ENCODE peak calls at places on chromosomes 1 and 21, in six cellular contexts. F, K, J, O, D and T are unnamed samples.

GRCh38 chr1:226466301-226466700 is 58.4 kb upstream of the PARP1 start:
- DNase-seq in D (no peak), O (no peak), F (no peak), J (peak), K (no peak), T (no peak)

GRCh38 chr1:47578026-47578861 is 140.4 kb downstream of the FOXD2 start:
- DNase-seq in J (no peak), O (no peak), F (no peak), D (no peak), K (peak), T (no peak)

GRCh38 chr1:211925016-211925415 is 94.5 kb upstream of the LPGAT1 start:
- DNase-seq in O (peak), F (no peak), D (no peak), K (no peak), J (no peak), T (no peak)

GRCh38 chr1:9284061-9284460 is 8.6 kb upstream of the SPSB1 start:
- DNase-seq in F (peak), K (no peak), O (no peak), J (no peak), D (no peak), T (peak)

GRCh38 chr1:85608851-85609250 is 28.3 kb downstream of the CCN1 start:
- DNase-seq in F (no peak), O (no peak), J (no peak), D (no peak), K (no peak), T (no peak)

GRCh38 chr1:2054560-2054959 is 4.3 kb downstream of the PRKCZ start:
- DNase-seq in J (no peak), D (no peak), F (no peak), O (no peak), K (no peak), T (no peak)

GRCh38 chr1:38029725-38030511 is 16.7 kb downstream of the POU3F1 start:
- DNase-seq in F (peak), J (peak), D (peak), O (peak), K (no peak), T (peak)

GRCh38 chr1:181149326-181150000 is 61.0 kb downstream of the IER5 start:
- DNase-seq in D (peak), F (no peak), J (no peak), K (no peak), O (no peak), T (no peak)

GRCh38 chr1:3423245-3423829 is 31.1 kb upstream of the ARHGEF16 start:
- DNase-seq in D (no peak), J (no peak), O (no peak), F (peak), K (no peak), T (no peak)

GRCh38 chr1:226332947-226333346 is 24.0 kb upstream of the LIN9 start:
- DNase-seq in J (no peak), O (no peak), D (no peak), K (no peak), F (no peak), T (no peak)

GRCh38 chr1:151510957-151511635 is at the start of gene CGN:
- DNase-seq in O (peak), K (no peak), D (peak), F (peak), J (peak), T (peak)

GRCh38 chr21:38853421-38853919 is 47.7 kb downstream of the ETS2 start:
- DNase-seq in K (no peak), F (peak), D (no peak), J (no peak), O (peak), T (no peak)

GRCh38 chr1:214331827-214332423 is 51.0 kb downstream of the SMYD2 start:
- DNase-seq in D (peak), O (peak), K (no peak), J (peak), F (no peak), T (peak)

GRCh38 chr1:112337028-112337531 is 58.9 kb upstream of the CTTNBP2NL start:
- DNase-seq in K (no peak), D (peak), J (peak), F (peak), O (peak), T (peak)

GRCh38 chr1:225425211-225425786 is 2.5 kb downstream of the LBR start:
- DNase-seq in F (no peak), O (peak), J (no peak), K (no peak), D (no peak), T (no peak)

DNA sequence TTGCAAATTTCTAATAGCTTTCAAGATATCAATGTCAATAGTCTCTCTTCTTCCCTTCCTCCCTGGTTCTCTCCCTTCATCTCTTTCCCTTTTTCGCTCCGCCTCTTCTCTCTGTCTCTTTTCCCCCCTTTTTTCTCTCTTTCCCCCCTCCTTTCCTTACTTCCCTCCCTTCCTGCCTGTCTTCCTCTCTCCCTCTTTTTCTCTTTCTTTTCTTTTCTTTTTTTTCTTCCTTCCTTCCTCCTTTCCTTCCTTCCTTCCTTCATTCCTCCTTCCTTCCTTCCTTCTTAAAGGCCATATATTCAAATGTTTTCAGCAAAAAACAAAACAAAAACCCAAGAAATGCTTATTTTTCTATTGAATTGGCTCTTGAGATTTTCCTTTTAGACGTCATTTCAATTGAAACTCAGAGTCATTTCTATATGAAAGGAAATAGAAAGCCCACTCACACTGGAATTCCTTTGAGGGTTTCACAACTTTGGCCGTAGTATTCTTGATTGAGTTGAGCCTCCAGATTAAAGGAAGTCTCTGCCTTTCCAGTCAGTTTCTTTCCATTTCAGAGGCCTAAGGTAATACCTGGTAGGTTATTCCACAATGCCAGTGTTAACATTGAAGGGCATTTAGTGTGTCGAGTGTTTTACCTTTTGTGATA is 551.5 kb downstream of the LMO4 start:
- DNase-seq in K (no peak), D (no peak), J (peak), F (no peak), O (no peak), T (no peak)
- TF ChIP-seq CTCF in K (no peak), D (no peak), J (no peak), F (no peak), O (no peak), T (no peak)

DNA sequence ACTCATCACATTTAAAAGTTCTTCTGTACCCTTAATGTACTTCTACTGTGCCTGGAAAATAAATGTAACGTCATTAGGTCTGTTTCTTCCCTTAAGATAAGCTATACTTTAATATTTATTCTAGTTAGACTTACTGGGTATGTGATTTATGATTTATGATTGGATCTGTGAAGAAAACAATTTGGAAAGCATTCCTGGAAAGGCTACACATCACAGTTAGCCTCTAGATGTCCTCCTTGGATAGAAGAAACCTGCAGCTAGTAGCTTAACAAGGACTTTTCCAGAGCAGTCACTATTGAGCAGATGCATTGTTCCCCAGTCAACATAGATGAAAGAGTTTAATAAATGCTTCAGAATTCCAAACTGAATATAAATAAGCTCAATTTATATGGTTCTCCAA is 22.2 kb upstream of the ABL2 start:
- DNase-seq in F (no peak), K (no peak), J (peak), D (no peak), O (peak), T (peak)
- TF ChIP-seq CTCF in F (peak), K (peak), J (peak), D (peak), O (peak), T (peak)

DNA sequence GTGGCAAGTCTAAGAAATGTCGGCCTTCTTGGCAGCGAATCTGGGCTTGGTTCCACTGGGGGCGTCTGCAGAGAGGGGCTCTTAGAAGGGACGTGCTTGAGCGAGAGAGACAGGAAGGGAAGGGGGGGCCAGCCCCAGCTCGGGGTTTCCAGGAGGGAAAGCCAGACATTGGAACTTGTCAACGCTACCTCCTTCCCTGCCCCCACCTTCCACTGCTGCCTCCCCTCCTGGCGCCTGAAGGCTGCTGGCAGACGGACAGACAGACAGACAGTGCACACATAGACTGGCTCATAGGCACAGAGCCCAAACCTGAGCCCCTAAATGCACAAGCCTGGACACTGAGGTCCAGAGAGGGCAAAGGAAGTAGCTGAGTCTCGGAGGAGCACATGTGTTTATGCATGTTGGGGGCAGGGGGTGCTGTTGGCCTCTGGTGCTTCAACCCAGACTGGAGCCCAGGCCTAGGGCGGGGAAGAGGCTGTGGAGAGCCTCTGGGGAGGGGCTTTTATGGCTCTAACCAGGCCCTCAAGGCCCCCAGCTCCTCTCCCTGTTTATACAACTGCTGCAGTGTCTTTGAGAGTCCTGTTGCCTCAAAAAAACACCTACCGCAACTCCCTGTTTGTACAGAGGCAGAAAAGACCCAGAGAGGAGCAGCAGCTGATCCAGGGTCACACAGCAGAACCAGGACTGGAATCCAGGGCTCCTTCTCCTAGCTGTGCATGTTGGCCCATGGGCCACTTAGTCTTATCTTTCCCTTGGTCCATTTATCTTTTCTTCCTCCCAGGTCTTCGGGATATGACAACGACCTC is 33.1 kb upstream of the WASF2 start:
- DNase-seq in D (no peak), F (peak), O (peak), K (no peak), J (no peak), T (no peak)
- TF ChIP-seq CTCF in D (no peak), F (peak), O (no peak), K (no peak), J (peak), T (no peak)

GRCh38 chr1:160642281-160642644 is 4.6 kb downstream of the SLAMF1 start:
- DNase-seq in F (no peak), O (no peak), K (no peak), D (no peak), J (no peak), T (no peak)
- TF ChIP-seq CTCF in F (no peak), O (no peak), K (no peak), D (no peak), J (no peak), T (no peak)

DNA sequence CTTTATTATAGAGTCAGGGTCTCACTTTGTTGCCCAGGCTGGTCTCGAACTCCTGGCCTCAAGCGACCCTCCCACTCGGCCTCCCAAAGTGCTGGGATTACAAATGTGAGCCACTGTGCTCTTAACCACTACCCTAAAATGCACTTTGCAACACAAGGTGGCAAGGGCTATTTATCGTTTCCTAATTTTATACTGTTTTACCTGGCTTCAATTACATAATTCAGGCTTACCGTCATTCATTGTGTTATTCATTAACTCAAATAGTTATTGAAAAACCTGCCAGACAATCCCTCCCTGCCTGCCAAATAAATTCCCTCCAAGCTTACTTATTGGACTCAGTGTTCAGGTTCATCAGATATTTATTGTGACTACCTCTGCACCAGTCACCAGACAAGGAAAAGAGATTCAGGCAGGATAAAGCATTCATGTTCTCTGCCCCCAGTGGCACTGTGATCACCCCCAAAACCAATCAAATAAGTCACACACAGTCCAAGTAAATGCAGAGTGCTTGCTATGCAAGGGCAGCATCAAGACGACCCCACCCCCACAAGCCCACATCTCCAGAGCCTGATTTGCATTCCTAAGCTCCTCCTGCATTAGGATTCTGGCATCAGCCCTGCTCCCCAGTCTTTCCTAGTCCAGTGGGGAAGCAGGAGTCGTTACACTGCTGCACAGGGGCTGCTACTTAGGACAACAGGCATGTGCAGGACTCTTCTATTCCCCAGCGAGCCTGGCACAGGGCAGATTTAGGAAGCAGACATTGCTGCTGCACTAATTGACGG is 8.1 kb downstream of the PAQR7 start:
- DNase-seq in J (no peak), K (no peak), F (no peak), O (no peak), D (no peak), T (no peak)
- TF ChIP-seq CTCF in J (no peak), K (no peak), F (no peak), O (no peak), D (no peak), T (no peak)

DNA sequence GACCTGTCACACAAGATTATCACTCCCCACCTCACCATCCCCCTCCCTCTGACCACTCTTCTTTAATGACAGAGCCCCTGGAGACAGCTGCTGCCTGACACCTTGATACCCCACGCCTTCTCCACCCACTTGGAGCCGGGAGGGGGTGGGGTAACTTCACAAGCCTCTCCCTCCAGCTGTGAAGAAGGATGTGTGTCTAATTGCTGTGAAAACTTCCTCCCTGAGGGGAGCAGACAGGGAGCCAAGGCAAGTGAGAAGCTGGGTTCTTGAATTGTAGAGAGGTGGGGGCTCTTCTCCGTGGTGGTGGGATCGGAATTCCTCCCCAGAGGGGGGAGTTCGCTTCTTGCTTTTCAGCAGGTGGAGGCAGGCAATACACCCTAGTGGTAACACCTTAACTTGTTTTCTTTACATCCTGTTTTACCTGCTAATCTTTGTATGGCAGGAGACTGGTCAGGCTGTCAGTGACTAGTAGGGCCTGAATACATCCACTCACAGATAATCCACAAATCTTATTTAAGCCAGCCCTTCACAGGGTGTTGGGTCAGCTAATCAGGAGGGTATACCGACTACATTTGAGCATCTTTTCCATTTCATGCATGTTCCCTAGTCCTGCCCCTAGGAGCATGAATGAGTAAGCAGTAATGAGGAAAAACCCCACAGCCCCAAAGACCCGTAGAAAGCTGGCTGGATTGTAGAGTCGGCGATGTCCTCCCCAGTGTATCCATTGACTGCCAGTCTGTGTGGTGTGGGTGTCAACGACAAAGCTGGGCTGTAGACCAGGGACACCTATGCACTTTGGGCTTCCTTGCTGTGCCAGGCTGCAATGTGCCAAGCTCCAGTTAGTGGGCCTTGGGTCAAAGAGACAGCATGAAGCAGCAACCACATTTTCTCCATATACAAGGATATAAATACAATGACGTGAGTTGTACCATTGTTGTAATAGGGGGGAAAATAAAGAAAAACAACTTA is 57.3 kb downstream of the NFASC start:
- DNase-seq in F (no peak), D (no peak), O (no peak), K (no peak), J (peak), T (no peak)
- TF ChIP-seq CTCF in F (no peak), D (no peak), O (no peak), K (no peak), J (no peak), T (no peak)

DNA sequence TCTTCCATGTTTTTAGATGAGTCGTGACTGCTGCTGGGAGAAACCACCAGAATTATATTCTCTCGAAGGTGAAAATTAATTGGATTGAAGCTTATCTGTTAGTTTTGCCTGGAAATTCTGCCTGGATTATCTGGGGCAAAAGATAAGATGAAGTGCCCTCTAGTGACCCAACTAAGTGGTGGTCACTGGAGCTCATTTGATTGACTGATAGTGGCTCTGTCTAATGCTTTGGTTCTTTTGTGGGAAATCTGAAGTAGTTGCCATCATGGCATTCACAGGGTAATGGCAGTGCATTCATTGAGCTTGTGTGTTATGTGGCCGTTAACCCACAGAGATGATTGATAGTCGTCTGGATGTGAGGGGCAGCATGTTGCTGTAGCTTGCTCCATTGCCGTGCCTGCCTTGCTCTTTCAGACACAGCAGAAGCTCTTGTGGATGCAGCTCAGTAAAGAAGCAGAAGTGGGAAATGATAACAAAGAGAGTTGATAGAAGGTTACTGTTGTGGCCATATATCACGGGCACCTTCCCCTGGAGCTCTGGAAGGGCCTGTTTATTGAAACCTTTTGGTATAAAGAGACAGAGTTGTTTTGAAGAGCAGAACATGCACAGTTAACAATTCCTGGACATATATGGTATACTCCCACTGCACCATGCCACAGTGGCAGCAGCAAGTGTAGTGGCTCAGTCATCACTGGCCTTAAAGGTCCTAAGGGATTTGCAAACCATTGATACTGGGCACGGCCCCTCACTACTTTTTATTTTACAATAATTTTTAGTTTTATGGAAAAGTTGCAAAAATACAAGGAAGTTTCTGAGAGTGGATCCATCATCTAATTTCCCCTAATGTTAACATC is 42.0 kb downstream of the CXADR start:
- DNase-seq in K (no peak), O (peak), J (no peak), D (no peak), F (no peak), T (no peak)
- TF ChIP-seq CTCF in K (peak), O (peak), J (no peak), D (peak), F (peak), T (peak)

GRCh38 chr1:116817582-116818064 is 63.4 kb downstream of the CD2 start:
- DNase-seq in F (no peak), K (peak), O (peak), J (peak), D (peak), T (peak)
- TF ChIP-seq CTCF in F (peak), K (peak), O (peak), J (peak), D (peak), T (peak)

DNA sequence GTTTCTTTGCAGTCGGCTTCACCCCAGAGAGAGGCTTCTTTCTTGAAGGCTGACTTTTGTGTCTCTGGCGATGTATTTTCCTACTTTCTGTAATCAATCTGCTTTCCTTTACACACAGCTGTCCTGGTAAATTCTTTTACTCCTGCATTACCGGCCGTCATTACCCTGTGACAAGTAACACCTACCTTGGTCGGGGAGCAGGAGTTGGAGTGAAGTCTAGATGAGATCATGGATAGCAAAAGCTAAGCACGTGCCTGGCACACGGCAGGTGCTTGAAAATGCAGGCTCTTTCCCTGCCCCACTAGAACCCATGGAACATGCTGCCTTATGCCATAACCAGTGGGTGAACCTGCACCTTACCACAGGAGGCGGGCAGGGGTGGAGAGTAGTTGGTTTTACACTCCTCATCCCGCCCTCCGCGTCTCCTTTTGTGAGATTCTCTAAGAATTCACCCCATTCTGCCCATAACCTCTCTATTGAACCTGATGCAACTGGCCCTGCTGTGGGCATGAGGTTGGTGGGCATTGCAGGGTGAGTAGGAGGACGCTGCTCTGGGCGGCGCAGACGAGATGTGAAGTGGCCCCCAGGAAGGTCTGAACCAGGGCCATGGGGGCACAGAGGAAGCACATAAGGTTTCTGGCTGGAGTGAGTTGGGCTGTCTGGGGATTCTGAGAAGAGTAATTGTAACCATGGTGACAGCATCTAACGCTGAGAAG is 8.7 kb downstream of the PADI1 start:
- DNase-seq in J (no peak), D (no peak), O (no peak), F (peak), K (no peak), T (no peak)
- TF ChIP-seq CTCF in J (no peak), D (no peak), O (no peak), F (no peak), K (no peak), T (no peak)